ENCODE peak calls at places on chromosomes 7 and 10, in four cellular contexts. I, O, P and A are unnamed samples.
A peak's percentile ranks its signal among the peaks of the same experiment; 100 is the strongest.

GRCh38 chr7:41979834-41980307 is 257.1 kb downstream of the GLI3 start:
- DNase-seq in I (peak; percentile 63), O (peak; percentile 33), P (peak; percentile 44), A (peak; percentile 35)

GRCh38 chr7:33080326-33080725 is 17.8 kb upstream of the NT5C3A start:
- DNase-seq in I (no peak), O (no peak), P (no peak), A (no peak)

GRCh38 chr10:124367936-124368335 is 50.8 kb downstream of the OAT start:
- DNase-seq in I (no peak), O (no peak), P (no peak), A (no peak)

GRCh38 chr10:3526721-3527120 is 258.3 kb downstream of the KLF6 start:
- DNase-seq in I (peak; percentile 95), O (peak; percentile 65), P (no peak), A (peak; percentile 78)

GRCh38 chr10:68895041-68895440 is 6.1 kb upstream of the DDX50 start:
- DNase-seq in I (no peak), O (no peak), P (no peak), A (no peak)

GRCh38 chr10:3853547-3853989 is 68.6 kb upstream of the KLF6 start:
- DNase-seq in I (peak; percentile 49), O (peak; percentile 49), P (peak; percentile 49), A (no peak)

GRCh38 chr10:45040921-45041320 is 40.2 kb downstream of the ZNF22 start:
- DNase-seq in I (peak; percentile 29), O (peak; percentile 11), P (no peak), A (no peak)

GRCh38 chr7:148979827-148980226 is 48.5 kb downstream of the PDIA4 start:
- DNase-seq in I (no peak), O (no peak), P (no peak), A (no peak)

GRCh38 chr7:2053395-2053794 is 179.3 kb downstream of the MAD1L1 start:
- DNase-seq in I (no peak), O (no peak), P (no peak), A (no peak)

GRCh38 chr10:16644146-16644545 is 122.5 kb upstream of the C1QL3 start:
- DNase-seq in I (peak; percentile 54), O (peak; percentile 19), P (no peak), A (peak; percentile 19)

GRCh38 chr7:91047636-91048035 is 216.6 kb upstream of the FZD1 start:
- DNase-seq in I (peak; percentile 12), O (no peak), P (no peak), A (no peak)

DNA sequence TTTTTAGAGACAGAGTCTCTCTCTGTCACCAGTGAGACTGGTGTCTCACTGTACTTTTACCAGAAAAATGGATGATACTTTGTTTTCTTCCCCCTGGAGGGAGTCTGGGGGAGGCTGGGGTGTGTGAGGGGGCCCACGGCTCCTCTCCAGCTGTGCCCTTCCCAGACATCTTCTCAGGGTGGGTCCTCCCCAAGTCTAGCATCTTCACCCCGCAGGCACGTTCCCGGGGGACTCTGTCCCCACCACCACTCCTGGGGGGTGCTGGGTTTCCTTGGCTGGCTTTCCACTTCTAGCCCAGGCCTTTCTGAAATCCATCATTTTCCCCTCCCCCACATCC is 61.8 kb upstream of the MKRN1 start:
- DNase-seq in I (no peak), O (no peak), P (no peak), A (no peak)
- H3K4me3 ChIP-seq in I (no peak overlapping the region), O (no peak overlapping the region), P (no peak overlapping the region), A (no peak overlapping the region)

GRCh38 chr7:157016024-157016351 is 5.5 kb upstream of the MNX1 start:
- DNase-seq in I (no peak), O (no peak), P (no peak), A (no peak)

GRCh38 chr7:157016352-157017041 is 6.0 kb upstream of the MNX1 start:
- DNase-seq in I (no peak), O (no peak), P (no peak), A (no peak)

GRCh38 chr7:157017639-157018327 is 7.3 kb upstream of the MNX1 start:
- DNase-seq in I (no peak), O (no peak), P (no peak), A (no peak)

GRCh38 chr7:157018328-157018996 is 8.0 kb upstream of the MNX1 start:
- DNase-seq in I (no peak), O (no peak), P (no peak), A (no peak)

GRCh38 chr7:157017149-157017548 is 6.7 kb upstream of the MNX1 start:
- DNase-seq in I (no peak), O (no peak), P (no peak), A (no peak)
- H3K4me3 ChIP-seq in I (no peak overlapping the region), O (no peak overlapping the region), P (no peak overlapping the region), A (no peak overlapping the region)

GRCh38 chr10:104317195-104318095 is 20.8 kb downstream of the ITPRIP start:
- DNase-seq in I (peak; percentile 89), O (peak; percentile 65), P (peak; percentile 54), A (peak; percentile 84)
- H3K4me3 ChIP-seq in I (no peak overlapping the region), O (no peak overlapping the region), P (no peak overlapping the region), A (no peak overlapping the region)

GRCh38 chr10:87872828-87873227 is 9.4 kb downstream of the PTEN start:
- DNase-seq in I (no peak), O (no peak), P (no peak), A (no peak)
- H3K4me3 ChIP-seq in I (no peak overlapping the region), O (no peak overlapping the region), P (no peak overlapping the region), A (no peak overlapping the region)

GRCh38 chr7:111090834-111091233 is at the start of gene LRRN3:
- DNase-seq in I (peak; percentile 52), O (peak; percentile 89), P (no peak), A (no peak)
- H3K4me3 ChIP-seq in I (peak within 1 kb of the TSS; percentile 31), O (peak within 1 kb of the TSS; percentile 54), P (peak within 1 kb of the TSS; percentile 1), A (peak within 1 kb of the TSS; percentile 36)

GRCh38 chr7:45525057-45525456 is 49.1 kb upstream of the ADCY1 start:
- DNase-seq in I (peak; percentile 12), O (no peak), P (no peak), A (no peak)
- H3K4me3 ChIP-seq in I (no peak overlapping the region), O (no peak overlapping the region), P (no peak overlapping the region), A (no peak overlapping the region)